ENCODE peak calls at places on chromosomes 2 and 18, in ten cellular contexts. I is small intestine, Z is uterus, M is heart left ventricle, R is PC-3, C is HCT116, S is GM23248, G is Panc1, J is colonic mucosa, E is H1. O is an unnamed sample. For H3K4me1, the result is how much of the 10 kb centered on the place peaks cover.

GRCh38 chr18:9944805-9945204 is 31.0 kb downstream of the VAPA start:
- DNase-seq in M (no peak), Z (no peak), I (no peak), S (no peak), J (no peak), C (no peak), E (no peak), G (no peak), R (no peak), O (no peak)

GRCh38 chr18:42141439-42141838 is 186.4 kb downstream of the PIK3C3 start:
- DNase-seq in E (no peak), C (no peak), G (no peak), S (peak), I (no peak), J (no peak), R (peak), M (no peak), Z (no peak), O (no peak)

GRCh38 chr18:57797209-57797651 is 5.9 kb downstream of the ATP8B1 start:
- DNase-seq in S (no peak), I (peak), E (no peak), R (peak), M (no peak), G (no peak), J (peak), C (no peak), Z (no peak), O (peak)

GRCh38 chr2:170247882-170248393 is 70.0 kb downstream of the MYO3B start:
- DNase-seq in R (no peak), Z (no peak), G (no peak), I (no peak), E (no peak), S (no peak), J (no peak), M (no peak), C (no peak), O (no peak)

GRCh38 chr2:222294996-222295367 is 3.8 kb downstream of the PAX3 start:
- DNase-seq in C (no peak), Z (no peak), I (no peak), J (no peak), E (no peak), S (no peak), G (no peak), M (no peak), R (no peak), O (no peak)

GRCh38 chr2:88608184-88608583 is 19.1 kb downstream of the EIF2AK3 start:
- DNase-seq in C (no peak), S (no peak), J (no peak), Z (no peak), M (no peak), R (no peak), E (no peak), G (no peak), I (no peak), O (no peak)

GRCh38 chr18:75830848-75831247 is 403.3 kb upstream of the SMIM21 start:
- DNase-seq in I (no peak), M (no peak), Z (no peak), R (no peak), E (no peak), C (no peak), J (no peak), S (no peak), G (no peak), O (no peak)

GRCh38 chr2:103153580-103153979 is 391.7 kb downstream of the TMEM182 start:
- DNase-seq in G (no peak), E (no peak), R (no peak), M (no peak), S (no peak), I (no peak), C (no peak), Z (no peak), J (no peak), O (no peak)

GRCh38 chr2:2877427-2877826 is 500.2 kb downstream of the EIPR1 start:
- DNase-seq in S (no peak), C (no peak), I (no peak), M (no peak), R (no peak), G (no peak), E (no peak), J (no peak), Z (no peak), O (no peak)

GRCh38 chr2:71693286-71694270 is 240.2 kb downstream of the DYSF start:
- DNase-seq in G (no peak), Z (no peak), S (no peak), E (no peak), I (no peak), M (peak), R (no peak), C (no peak), J (no peak), O (no peak)

GRCh38 chr2:113072584-113072983 is 4.8 kb downstream of the IL1F10 start:
- DNase-seq in R (no peak), S (no peak), I (no peak), G (no peak), E (no peak), Z (no peak), C (no peak), M (no peak), J (no peak), O (no peak)

GRCh38 chr2:17539596-17539992 is 902 bp upstream of the VSNL1 start:
- DNase-seq in I (no peak), S (peak), R (no peak), M (peak), G (no peak), Z (peak), J (peak), E (no peak), C (peak), O (no peak)

DNA sequence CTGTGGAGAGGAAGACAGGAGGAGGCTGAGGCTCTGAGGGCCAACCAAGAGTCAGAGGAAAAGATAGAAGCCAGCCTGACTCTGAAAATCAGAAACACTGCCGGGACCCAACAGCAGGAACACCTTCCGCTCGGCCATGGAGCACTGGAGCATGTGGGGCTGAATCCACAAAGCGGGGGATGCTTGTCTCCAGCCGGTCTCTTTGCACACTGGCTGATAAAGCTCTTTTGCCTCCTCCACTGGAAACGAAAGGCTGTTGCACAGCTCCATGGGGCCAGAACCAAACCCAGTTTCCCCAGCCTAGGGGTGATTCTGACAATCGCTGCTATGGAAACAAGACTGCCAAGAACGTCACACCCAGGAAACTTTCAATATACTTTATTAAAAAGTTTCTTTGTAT is 90.3 kb downstream of the COL6A3 start:
- DNase-seq in M (no peak), C (no peak), R (no peak), G (no peak), J (no peak), Z (no peak), S (no peak), I (no peak), E (no peak), O (no peak)
- H3K4me1 ChIP-seq in M (half or more), C (under half), R (under half), G (under half), J (under half), Z (under half), S (under half), I (under half), E (under half), O (under half)

GRCh38 chr2:134405641-134406081 is 151.8 kb downstream of the MGAT5 start:
- DNase-seq in C (no peak), I (no peak), R (peak), S (peak), J (no peak), E (no peak), G (no peak), M (no peak), Z (no peak), O (no peak)

GRCh38 chr2:134406716-134407115 is 152.8 kb downstream of the MGAT5 start:
- DNase-seq in M (no peak), E (no peak), R (no peak), Z (no peak), G (no peak), J (no peak), I (no peak), S (no peak), C (no peak), O (no peak)

GRCh38 chr2:134407154-134407890 is 153.4 kb downstream of the MGAT5 start:
- DNase-seq in J (no peak), E (no peak), M (no peak), Z (no peak), C (no peak), I (no peak), G (no peak), R (peak), S (no peak), O (no peak)

GRCh38 chr2:134408386-134408785 is 154.5 kb downstream of the MGAT5 start:
- DNase-seq in E (no peak), Z (no peak), J (no peak), G (no peak), M (no peak), C (no peak), I (no peak), S (peak), R (peak), O (no peak)

GRCh38 chr2:134406311-134406710 is 152.4 kb downstream of the MGAT5 start:
- DNase-seq in J (no peak), G (no peak), C (no peak), I (no peak), Z (no peak), R (peak), S (no peak), M (no peak), E (no peak), O (no peak)
- H3K27ac ChIP-seq in J (no peak), G (no peak), C (no peak), I (no peak), Z (no peak), R (peak), S (no peak), M (no peak), E (no peak), O (no peak)

DNA sequence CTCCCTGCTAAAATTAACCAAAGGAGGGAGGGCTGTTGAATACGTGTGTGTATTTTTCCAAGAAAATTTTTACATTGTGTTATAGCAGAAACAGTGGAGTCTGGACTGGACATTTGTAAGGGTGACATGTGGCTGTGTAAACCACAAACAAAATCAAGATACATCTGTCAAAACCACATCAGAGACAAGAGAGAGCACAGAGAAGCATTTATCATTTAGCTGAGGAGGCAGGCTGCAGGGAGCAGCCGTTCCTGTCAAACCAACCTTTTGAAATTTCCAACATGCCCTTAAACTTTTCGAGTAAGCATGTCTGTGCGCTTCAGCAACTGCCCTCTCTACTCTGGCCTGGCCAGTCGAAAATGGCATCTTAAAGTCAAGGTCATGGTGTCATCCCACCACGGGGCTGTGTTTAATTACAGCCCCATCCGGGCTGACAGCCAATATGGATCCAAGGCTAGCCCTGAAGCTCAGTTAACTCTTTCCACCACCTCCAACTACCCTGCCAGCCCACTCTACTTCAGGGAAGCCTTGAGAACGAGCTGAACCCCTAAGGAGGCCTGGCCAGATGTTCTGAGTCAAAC is 8.4 kb downstream of the BCL11A start:
- DNase-seq in Z (no peak), C (no peak), G (no peak), I (no peak), J (no peak), M (no peak), S (no peak), E (no peak), R (no peak), O (no peak)
- H3K4me1 ChIP-seq in Z (under half), C (under half), G (under half), I (under half), J (under half), M (under half), S (under half), E (under half), R (under half), O (under half)

GRCh38 chr2:46351388-46352141 is 54.4 kb downstream of the EPAS1 start:
- DNase-seq in Z (peak), E (no peak), R (no peak), I (peak), C (no peak), J (no peak), G (no peak), M (peak), S (no peak), O (peak)
- H3K27ac ChIP-seq in Z (peak), E (no peak), R (no peak), I (peak), C (no peak), J (peak), G (no peak), M (peak), S (no peak), O (peak)

GRCh38 chr2:134249755-134250154 is 4.1 kb upstream of the MGAT5 start:
- DNase-seq in R (no peak), C (no peak), J (no peak), E (no peak), M (no peak), G (no peak), Z (no peak), S (no peak), I (no peak), O (no peak)
- H3K4me1 ChIP-seq in R (under half), C (under half), J (under half), E (under half), M (half or more), G (under half), Z (under half), S (under half), I (under half), O (under half)

GRCh38 chr18:3252843-3253242 is 5.2 kb downstream of the MYL12A start:
- DNase-seq in Z (no peak), M (no peak), G (no peak), J (no peak), I (no peak), E (no peak), C (no peak), S (no peak), R (no peak), O (no peak)
- H3K27ac ChIP-seq in Z (no peak), M (peak), G (peak), J (no peak), I (no peak), E (peak), C (no peak), S (peak), R (no peak), O (no peak)

GRCh38 chr2:54577944-54578667 is 122.0 kb downstream of the SPTBN1 start:
- DNase-seq in Z (no peak), G (no peak), R (no peak), S (no peak), I (no peak), J (no peak), M (no peak), E (no peak), C (no peak), O (no peak)

GRCh38 chr2:54579061-54579681 is 123.0 kb downstream of the SPTBN1 start:
- DNase-seq in C (no peak), M (no peak), J (no peak), I (no peak), R (no peak), S (no peak), G (no peak), E (no peak), Z (no peak), O (no peak)

GRCh38 chr2:54579682-54580349 is 123.7 kb downstream of the SPTBN1 start:
- DNase-seq in S (no peak), G (no peak), I (peak), Z (no peak), J (peak), M (no peak), C (no peak), R (peak), E (no peak), O (no peak)

GRCh38 chr2:54577035-54577434 is 120.9 kb downstream of the SPTBN1 start:
- DNase-seq in J (peak), S (no peak), M (no peak), C (no peak), E (no peak), G (no peak), I (peak), Z (no peak), R (no peak), O (no peak)

GRCh38 chr2:54578668-54579045 is 122.5 kb downstream of the SPTBN1 start:
- DNase-seq in S (no peak), E (no peak), C (no peak), M (no peak), Z (no peak), J (no peak), R (no peak), G (no peak), I (no peak), O (no peak)
- H3K4me1 ChIP-seq in S (under half), E (under half), C (under half), M (half or more), Z (under half), J (half or more), R (half or more), G (half or more), I (under half), O (half or more)

O was measured in Peyer's patch.